ENCODE peak calls at places on chromosomes 7 and 10, in seven cellular contexts. D, E, A, Y, W, P and S are unnamed samples.

GRCh38 chr10:110544958-110545537 is 22.4 kb upstream of the SMC3 start:
- DNase-seq in D (no peak), E (no peak), A (peak; percentile 55), Y (no peak), W (no peak), P (no peak), S (no peak)

GRCh38 chr7:141039366-141039765 is 24.6 kb upstream of the MRPS33 start:
- DNase-seq in D (no peak), E (no peak), A (no peak), Y (no peak), W (no peak), P (no peak), S (no peak)

GRCh38 chr10:94500063-94500462 is 45.5 kb upstream of the HELLS start:
- DNase-seq in D (no peak), E (no peak), A (no peak), Y (no peak), W (no peak), P (no peak), S (no peak)

GRCh38 chr7:37352974-37353948 is 95.4 kb downstream of the ELMO1 start:
- DNase-seq in D (no peak), E (no peak), A (peak; percentile 50), Y (no peak), W (no peak), P (no peak), S (no peak)

GRCh38 chr10:89625041-89625765 is 19.8 kb downstream of the PANK1 start:
- DNase-seq in D (no peak), E (no peak), A (no peak), Y (no peak), W (no peak), P (no peak), S (no peak)

GRCh38 chr7:75762350-75762917 is 9.6 kb downstream of the CCL26 start:
- DNase-seq in D (no peak), E (peak; percentile 40), A (no peak), Y (peak; percentile 92), W (no peak), P (no peak), S (no peak)

GRCh38 chr10:88473989-88474883 is 108.9 kb downstream of the RNLS start:
- DNase-seq in D (no peak), E (no peak), A (peak; percentile 84), Y (no peak), W (peak; percentile 86), P (no peak), S (peak; percentile 25)

GRCh38 chr10:102451105-102451969 is at the start of gene C10orf95:
- DNase-seq in D (no peak), E (no peak), A (peak; percentile 66), Y (no peak), W (no peak), P (no peak), S (peak; percentile 61)

GRCh38 chr10:84211566-84211965 is 13.8 kb downstream of the LRIT2 start:
- DNase-seq in D (no peak), E (no peak), A (no peak), Y (no peak), W (no peak), P (no peak), S (no peak)

GRCh38 chr7:5701085-5701914 is 80.2 kb downstream of the RNF216 start:
- DNase-seq in D (no peak), E (peak; percentile 84), A (no peak), Y (no peak), W (no peak), P (no peak), S (no peak)

GRCh38 chr7:132368246-132368900 is 207.9 kb downstream of the PLXNA4 start:
- DNase-seq in D (no peak), E (no peak), A (no peak), Y (no peak), W (no peak), P (no peak), S (no peak)

GRCh38 chr10:44293842-44294241 is 91.1 kb downstream of the CXCL12 start:
- DNase-seq in D (no peak), E (no peak), A (peak; percentile 82), Y (no peak), W (no peak), P (no peak), S (peak; percentile 66)

GRCh38 chr7:2928613-2929311 is 84.7 kb upstream of the GNA12 start:
- DNase-seq in D (no peak), E (no peak), A (peak; percentile 15), Y (no peak), W (no peak), P (peak; percentile 58), S (peak; percentile 66)

GRCh38 chr7:77797734-77798393 is 370 bp downstream of the TMEM60 start:
- DNase-seq in D (no peak), E (no peak), A (peak; percentile 46), Y (no peak), W (peak; percentile 39), P (peak; percentile 79), S (no peak)

GRCh38 chr7:32079530-32079929 is 9.3 kb upstream of the PDE1C start:
- DNase-seq in D (no peak), E (no peak), A (no peak), Y (no peak), W (no peak), P (no peak), S (no peak)

GRCh38 chr10:132637477-132638129 is 100.0 kb downstream of the INPP5A start:
- DNase-seq in D (no peak), E (peak; percentile 43), A (peak; percentile 17), Y (peak; percentile 93), W (no peak), P (no peak), S (peak; percentile 30)

GRCh38 chr10:7117806-7118674 is 292.8 kb downstream of the SFMBT2 start:
- DNase-seq in D (no peak), E (no peak), A (no peak), Y (no peak), W (no peak), P (no peak), S (no peak)

GRCh38 chr7:72048420-72048819 is 363.7 kb downstream of the CALN1 start:
- DNase-seq in D (no peak), E (no peak), A (no peak), Y (no peak), W (no peak), P (no peak), S (no peak)

GRCh38 chr7:41869091-41869490 is 166.2 kb upstream of the INHBA start:
- DNase-seq in D (no peak), E (no peak), A (no peak), Y (no peak), W (no peak), P (no peak), S (no peak)

GRCh38 chr10:132574783-132575319 is 37.3 kb downstream of the INPP5A start:
- DNase-seq in D (no peak), E (no peak), A (no peak), Y (no peak), W (no peak), P (no peak), S (no peak)

GRCh38 chr7:127582361-127582760 is 3.0 kb downstream of the GCC1 start:
- DNase-seq in D (no peak), E (no peak), A (no peak), Y (no peak), W (peak; percentile 60), P (no peak), S (peak; percentile 75)

GRCh38 chr7:101941481-101942383 is 124.3 kb downstream of the CUX1 start:
- DNase-seq in D (no peak), E (no peak), A (peak; percentile 62), Y (peak; percentile 73), W (peak; percentile 62), P (no peak), S (peak; percentile 62)

GRCh38 chr10:103053659-103054581 is 135.8 kb downstream of the CNNM2 start:
- DNase-seq in D (peak; percentile 44), E (peak; percentile 55), A (peak; percentile 77), Y (peak; percentile 59), W (peak; percentile 50), P (no peak), S (peak; percentile 71)

GRCh38 chr10:127853868-127854768 is 38.6 kb downstream of the CLRN3 start:
- DNase-seq in D (peak; percentile 24), E (no peak), A (peak; percentile 57), Y (peak; percentile 82), W (peak; percentile 63), P (no peak), S (peak; percentile 63)

DNA sequence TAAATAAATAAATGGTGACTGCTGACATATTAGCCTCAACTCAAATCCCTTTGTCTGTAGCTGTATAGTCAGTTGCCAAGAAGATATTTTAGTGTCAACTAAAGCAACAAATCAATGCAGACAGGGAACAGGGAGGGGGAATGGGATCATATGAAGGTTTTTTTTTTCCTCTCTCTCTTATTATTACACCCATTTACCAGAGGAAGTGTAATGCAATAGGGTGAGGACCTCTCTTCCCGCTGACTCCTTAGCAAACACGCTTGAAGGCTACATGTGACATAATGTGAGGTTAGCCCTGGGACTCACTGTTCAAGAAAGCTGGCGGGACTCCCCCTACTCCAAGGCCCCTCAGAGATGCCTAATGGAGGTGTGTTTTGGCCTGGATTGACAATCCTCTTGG is 88.2 kb downstream of the CHRM2 start:
- DNase-seq in D (no peak), E (no peak), A (no peak), Y (no peak), W (no peak), P (no peak), S (no peak)
- TF ChIP-seq EP300 in D (no peak), E (no peak), A (no peak), Y (no peak), W (no peak), P (no peak), S (no peak)

DNA sequence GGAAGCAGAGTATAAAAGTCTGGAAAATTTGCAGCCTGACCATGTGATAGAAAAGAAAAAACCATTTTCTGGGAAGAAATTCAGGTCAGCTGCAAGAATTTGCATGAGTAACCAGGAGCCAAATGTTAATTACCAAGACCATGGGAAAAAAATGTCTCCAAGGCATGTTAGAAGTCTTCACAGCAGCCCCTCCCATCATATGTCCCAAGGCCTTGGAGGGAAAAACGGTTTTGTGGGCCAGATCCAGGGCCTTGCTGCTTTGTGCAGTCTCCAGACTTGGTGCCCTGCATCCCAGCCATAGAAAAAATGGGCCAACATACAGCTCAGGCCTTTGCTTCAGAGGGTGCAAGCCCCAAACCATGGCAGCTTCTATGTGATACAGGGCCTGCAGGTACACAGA is 1019.6 kb upstream of the SORCS1 start:
- DNase-seq in D (no peak), E (no peak), A (no peak), Y (no peak), W (no peak), P (no peak), S (no peak)
- H3K9me3 ChIP-seq in D (no peaks in the 10 kb centered on the region), E (no peaks in the 10 kb centered on the region), A (no peaks in the 10 kb centered on the region), Y (no peaks in the 10 kb centered on the region), W (no peaks in the 10 kb centered on the region), P (peaks cover 4% of the 10 kb centered on the region), S (no peaks in the 10 kb centered on the region)

DNA sequence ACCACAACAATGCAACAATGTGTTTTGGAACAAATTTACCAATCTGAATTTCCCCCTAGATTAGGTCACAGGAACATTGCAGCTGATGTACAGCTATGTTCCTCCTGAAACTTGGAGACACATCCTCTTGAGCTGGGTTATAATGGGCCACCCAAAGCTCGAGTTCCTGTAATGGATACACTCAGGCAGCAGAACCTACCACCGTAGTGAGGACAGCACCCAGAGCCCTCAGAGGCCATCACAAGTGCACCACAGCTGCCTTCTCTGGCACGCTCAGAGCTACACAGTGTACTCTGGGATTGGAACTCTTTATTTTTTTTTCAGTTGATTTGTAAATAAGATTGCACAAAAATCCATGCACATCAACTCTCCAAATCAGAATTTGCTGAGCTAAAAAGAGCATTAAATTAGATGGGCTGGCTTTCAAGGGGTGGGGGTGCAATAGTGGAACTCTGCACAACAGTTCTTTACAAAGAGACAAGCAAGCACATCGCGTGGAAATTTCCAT is 56.7 kb downstream of the EGFR start:
- DNase-seq in D (peak; percentile 75), E (no peak), A (peak; percentile 45), Y (no peak), W (peak; percentile 42), P (peak; percentile 83), S (no peak)
- TF ChIP-seq EP300 in D (peak; percentile 95), E (no peak), A (peak; percentile 84), Y (no peak), W (peak; percentile 53), P (no peak), S (no peak)

GRCh38 chr7:154861589-154861988 is 141.3 kb downstream of the PAXIP1 start:
- DNase-seq in D (no peak), E (no peak), A (no peak), Y (no peak), W (no peak), P (no peak), S (no peak)
- H3K9me3 ChIP-seq in D (no peaks in the 10 kb centered on the region), E (no peaks in the 10 kb centered on the region), A (no peaks in the 10 kb centered on the region), Y (no peaks in the 10 kb centered on the region), W (no peaks in the 10 kb centered on the region), P (no peaks in the 10 kb centered on the region), S (no peaks in the 10 kb centered on the region)